ENCODE peak calls at places on chromosomes 4 and X, in six cellular contexts. One of them, this sample, is unnamed. For H3K36me3, the result is how much of the 10 kb centered on the place peaks cover.

GRCh38 chrX:153878969-153879653 is 6.9 kb downstream of the L1CAM start:
- DNase-seq in breast epithelium: no peak
- DNase-seq in cardiac muscle cell: no peak
- DNase-seq in brain microvascular endothelial cell: no peak
- DNase-seq in bronchial epithelial cell: no peak
- DNase-seq in transverse colon: no peak
- DNase-seq in this sample: no peak

GRCh38 chr4:159105063-159105414 is 2.2 kb downstream of the RAPGEF2 start:
- DNase-seq in breast epithelium: no peak
- DNase-seq in cardiac muscle cell: no peak
- DNase-seq in brain microvascular endothelial cell: peak
- DNase-seq in bronchial epithelial cell: peak
- DNase-seq in transverse colon: no peak
- DNase-seq in this sample: no peak

GRCh38 chr4:179867300-179867878 is 2375.8 kb upstream of the TENM3 start:
- DNase-seq in breast epithelium: no peak
- DNase-seq in cardiac muscle cell: no peak
- DNase-seq in brain microvascular endothelial cell: peak
- DNase-seq in bronchial epithelial cell: peak
- DNase-seq in transverse colon: peak
- DNase-seq in this sample: peak

GRCh38 chr4:7863911-7864681 is 75.6 kb downstream of the AFAP1 start:
- DNase-seq in breast epithelium: no peak
- DNase-seq in cardiac muscle cell: no peak
- DNase-seq in brain microvascular endothelial cell: no peak
- DNase-seq in bronchial epithelial cell: peak
- DNase-seq in transverse colon: no peak
- DNase-seq in this sample: no peak

GRCh38 chr4:86853209-86853608 is 4.0 kb upstream of the SLC10A6 start:
- DNase-seq in breast epithelium: no peak
- DNase-seq in cardiac muscle cell: no peak
- DNase-seq in brain microvascular endothelial cell: no peak
- DNase-seq in bronchial epithelial cell: no peak
- DNase-seq in transverse colon: no peak
- DNase-seq in this sample: no peak

GRCh38 chr4:144989306-144989705 is 108.7 kb downstream of the ANAPC10 start:
- DNase-seq in breast epithelium: no peak
- DNase-seq in cardiac muscle cell: no peak
- DNase-seq in brain microvascular endothelial cell: no peak
- DNase-seq in bronchial epithelial cell: no peak
- DNase-seq in transverse colon: no peak
- DNase-seq in this sample: no peak

GRCh38 chrX:136626237-136626636 is 21.7 kb upstream of the CD40LG start:
- DNase-seq in breast epithelium: no peak
- DNase-seq in cardiac muscle cell: no peak
- DNase-seq in brain microvascular endothelial cell: no peak
- DNase-seq in bronchial epithelial cell: no peak
- DNase-seq in transverse colon: no peak
- DNase-seq in this sample: no peak

GRCh38 chr4:134216436-134216835 is 14.8 kb upstream of the PABPC4L start:
- DNase-seq in breast epithelium: no peak
- DNase-seq in cardiac muscle cell: peak
- DNase-seq in brain microvascular endothelial cell: peak
- DNase-seq in bronchial epithelial cell: no peak
- DNase-seq in transverse colon: no peak
- DNase-seq in this sample: no peak

GRCh38 chr4:19888587-19888986 is 363.1 kb upstream of the SLIT2 start:
- DNase-seq in breast epithelium: no peak
- DNase-seq in cardiac muscle cell: no peak
- DNase-seq in brain microvascular endothelial cell: no peak
- DNase-seq in bronchial epithelial cell: no peak
- DNase-seq in transverse colon: no peak
- DNase-seq in this sample: no peak

GRCh38 chrX:16711219-16712115 is 1.0 kb downstream of the CTPS2 start:
- DNase-seq in breast epithelium: no peak
- DNase-seq in cardiac muscle cell: no peak
- DNase-seq in brain microvascular endothelial cell: no peak
- DNase-seq in bronchial epithelial cell: no peak
- DNase-seq in transverse colon: no peak
- DNase-seq in this sample: no peak

GRCh38 chr4:119139316-119139715 is 3.7 kb downstream of the MYOZ2 start:
- DNase-seq in breast epithelium: no peak
- DNase-seq in cardiac muscle cell: peak
- DNase-seq in brain microvascular endothelial cell: no peak
- DNase-seq in bronchial epithelial cell: peak
- DNase-seq in transverse colon: no peak
- DNase-seq in this sample: no peak

GRCh38 chr4:107719211-107719926 is 665 bp downstream of the PAPSS1 start:
- DNase-seq in breast epithelium: peak
- DNase-seq in cardiac muscle cell: peak
- DNase-seq in brain microvascular endothelial cell: peak
- DNase-seq in bronchial epithelial cell: peak
- DNase-seq in transverse colon: no peak
- DNase-seq in this sample: no peak

GRCh38 chr4:137408527-137409177 is 123.6 kb downstream of the PCDH18 start:
- DNase-seq in breast epithelium: no peak
- DNase-seq in cardiac muscle cell: no peak
- DNase-seq in brain microvascular endothelial cell: no peak
- DNase-seq in bronchial epithelial cell: no peak
- DNase-seq in transverse colon: no peak
- DNase-seq in this sample: no peak

GRCh38 chr4:7904942-7905341 is 34.7 kb downstream of the AFAP1 start:
- DNase-seq in breast epithelium: no peak
- DNase-seq in cardiac muscle cell: peak
- DNase-seq in brain microvascular endothelial cell: peak
- DNase-seq in bronchial epithelial cell: peak
- DNase-seq in transverse colon: no peak
- DNase-seq in this sample: no peak

DNA sequence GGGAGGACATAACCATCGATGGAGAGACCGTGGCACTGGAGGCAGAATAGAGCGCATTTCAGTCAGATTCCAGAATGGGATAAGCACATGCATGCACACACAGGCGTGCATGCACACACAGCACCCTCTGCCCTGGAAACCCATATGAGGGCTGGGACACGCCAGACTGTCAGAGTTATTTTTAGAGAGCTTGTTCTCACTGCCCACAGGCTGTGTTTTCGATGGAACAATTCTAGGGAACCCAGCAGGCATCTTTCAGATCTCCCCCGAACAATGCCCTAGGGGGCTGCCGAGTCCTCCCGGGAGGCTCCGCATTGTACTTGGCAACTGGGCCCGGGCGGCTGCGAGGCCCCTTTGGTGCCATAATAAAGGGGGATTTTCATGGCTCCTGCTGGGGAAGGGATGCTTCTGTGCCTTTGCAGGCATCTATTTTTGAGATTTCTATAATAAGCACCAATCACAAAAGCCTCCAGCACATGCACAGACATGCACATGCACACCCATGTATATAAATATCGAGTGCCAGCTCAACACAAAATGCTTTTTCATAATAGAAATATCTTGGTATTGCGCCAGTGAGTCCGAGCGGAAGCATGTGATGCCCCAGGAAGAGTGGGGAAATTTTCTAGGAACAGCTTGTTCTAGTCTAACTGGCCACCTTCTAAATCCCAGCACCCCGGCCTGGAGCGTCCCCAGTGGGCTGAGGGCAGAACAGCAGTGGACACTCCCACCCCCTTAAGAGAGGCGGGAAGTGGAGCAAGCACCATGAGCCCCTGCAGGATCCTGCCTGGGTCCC is 88.6 kb downstream of the PHKA2 start:
- DNase-seq in breast epithelium: no peak
- DNase-seq in cardiac muscle cell: peak
- DNase-seq in brain microvascular endothelial cell: peak
- DNase-seq in bronchial epithelial cell: peak
- DNase-seq in transverse colon: no peak
- DNase-seq in this sample: no peak
- TF ChIP-seq CTCF in breast epithelium: no peak
- TF ChIP-seq CTCF in cardiac muscle cell: peak
- TF ChIP-seq CTCF in brain microvascular endothelial cell: peak
- TF ChIP-seq CTCF in bronchial epithelial cell: peak
- TF ChIP-seq CTCF in transverse colon: no peak
- TF ChIP-seq CTCF in this sample: no peak

DNA sequence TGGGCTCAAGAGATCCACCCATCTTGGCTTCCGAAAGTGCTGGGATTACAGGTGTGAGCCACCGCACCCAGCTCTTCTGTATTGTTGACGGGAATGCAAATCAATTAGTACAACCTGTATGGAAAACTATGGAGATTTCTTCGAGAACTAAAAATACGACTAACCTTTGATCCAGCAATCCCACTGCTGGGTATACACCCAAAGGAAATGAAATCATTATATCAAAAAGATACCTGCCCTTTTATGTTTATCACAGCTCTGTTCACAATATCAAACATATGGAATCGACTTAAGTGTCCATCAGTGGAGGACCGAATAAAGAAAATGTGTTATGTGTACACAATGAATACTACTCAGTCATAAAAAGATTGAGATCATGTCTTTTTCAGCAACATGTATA is 49.3 kb downstream of the ELOVL6 start:
- DNase-seq in breast epithelium: no peak
- DNase-seq in cardiac muscle cell: no peak
- DNase-seq in brain microvascular endothelial cell: no peak
- DNase-seq in bronchial epithelial cell: no peak
- DNase-seq in transverse colon: no peak
- DNase-seq in this sample: no peak
- H3K36me3 ChIP-seq in breast epithelium: under half
- H3K36me3 ChIP-seq in cardiac muscle cell: under half
- H3K36me3 ChIP-seq in brain microvascular endothelial cell: under half
- H3K36me3 ChIP-seq in bronchial epithelial cell: under half
- H3K36me3 ChIP-seq in transverse colon: under half
- H3K36me3 ChIP-seq in this sample: under half

DNA sequence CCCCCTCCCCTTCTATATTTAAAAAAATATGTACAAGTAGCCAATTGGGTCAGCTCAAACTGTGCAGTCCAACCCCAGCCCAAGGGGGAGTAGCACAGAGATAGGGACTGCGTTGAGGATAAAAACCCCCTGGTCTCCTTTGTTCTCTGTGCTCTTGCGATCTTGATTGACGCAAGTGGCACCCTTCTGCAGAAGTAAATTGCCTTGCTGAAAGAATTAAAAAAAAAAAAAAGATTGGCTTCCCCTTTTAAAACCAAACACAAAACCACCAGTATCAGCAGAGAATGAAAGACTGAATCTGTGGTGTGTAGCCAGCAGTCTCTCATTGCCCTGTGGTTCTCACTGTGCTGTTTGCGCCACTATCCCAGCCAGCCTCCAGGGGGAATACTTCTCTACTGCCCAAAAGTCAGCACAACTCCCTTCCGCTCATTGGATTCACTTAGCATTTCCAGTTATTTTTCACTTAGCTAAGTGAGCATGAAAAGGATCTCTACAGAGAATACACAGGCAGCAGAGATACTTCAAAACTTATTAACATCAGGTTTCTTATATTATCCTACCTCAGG is 29.7 kb downstream of the MANBA start:
- DNase-seq in breast epithelium: no peak
- DNase-seq in cardiac muscle cell: no peak
- DNase-seq in brain microvascular endothelial cell: no peak
- DNase-seq in bronchial epithelial cell: no peak
- DNase-seq in transverse colon: no peak
- DNase-seq in this sample: no peak
- TF ChIP-seq CTCF in breast epithelium: no peak
- TF ChIP-seq CTCF in cardiac muscle cell: peak
- TF ChIP-seq CTCF in brain microvascular endothelial cell: peak
- TF ChIP-seq CTCF in bronchial epithelial cell: no peak
- TF ChIP-seq CTCF in transverse colon: no peak
- TF ChIP-seq CTCF in this sample: no peak

GRCh38 chrX:30905325-30905724 is 16.3 kb upstream of the TAB3 start:
- DNase-seq in breast epithelium: no peak
- DNase-seq in cardiac muscle cell: no peak
- DNase-seq in brain microvascular endothelial cell: no peak
- DNase-seq in bronchial epithelial cell: no peak
- DNase-seq in transverse colon: no peak
- DNase-seq in this sample: no peak
- H3K36me3 ChIP-seq in breast epithelium: under half
- H3K36me3 ChIP-seq in cardiac muscle cell: under half
- H3K36me3 ChIP-seq in brain microvascular endothelial cell: under half
- H3K36me3 ChIP-seq in bronchial epithelial cell: under half
- H3K36me3 ChIP-seq in transverse colon: under half
- H3K36me3 ChIP-seq in this sample: under half

DNA sequence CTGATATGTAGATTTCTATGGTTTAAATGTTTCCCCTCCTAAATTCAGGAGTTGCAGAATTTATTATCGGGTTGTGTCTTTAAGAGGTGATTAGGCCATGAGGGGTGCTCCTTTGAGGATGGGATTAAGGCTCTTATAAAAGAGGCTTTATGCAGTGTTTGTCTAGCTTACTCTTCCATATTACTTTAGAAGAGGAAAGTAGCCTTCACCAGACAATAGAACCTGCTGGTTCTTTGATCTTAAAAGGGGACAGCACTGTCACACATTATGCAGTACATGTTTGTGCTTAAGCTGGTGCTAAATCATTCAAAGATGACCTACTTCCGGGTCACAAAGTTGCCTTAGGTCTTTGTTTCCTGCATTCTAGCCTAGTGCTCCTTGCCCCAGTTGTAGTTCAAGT is 81.0 kb downstream of the CPXCR1 start:
- DNase-seq in breast epithelium: no peak
- DNase-seq in cardiac muscle cell: no peak
- DNase-seq in brain microvascular endothelial cell: no peak
- DNase-seq in bronchial epithelial cell: no peak
- DNase-seq in transverse colon: no peak
- DNase-seq in this sample: no peak
- TF ChIP-seq CTCF in breast epithelium: no peak
- TF ChIP-seq CTCF in cardiac muscle cell: no peak
- TF ChIP-seq CTCF in brain microvascular endothelial cell: no peak
- TF ChIP-seq CTCF in bronchial epithelial cell: no peak
- TF ChIP-seq CTCF in transverse colon: no peak
- TF ChIP-seq CTCF in this sample: no peak

This sample was measured in colonic mucosa.